ENCODE peak calls at places on chromosomes 16 and 17, in ten cellular contexts. One of them, this sample, is unnamed.

GRCh38 chr17:50318551-50319310 is 27.2 kb upstream of the XYLT2 start:
- DNase-seq in NCI-H2081: no peak
- DNase-seq in D721Med: peak; percentile 72
- DNase-seq in pons: no peak
- DNase-seq in neuronal stem cell: no peak
- DNase-seq in activated CD4-positive, alpha-beta T cell treated with anti-CD3 and anti-CD28 coated beads, Interleukin-2, amount 10 ng/mL, durations not matched to agents 7 days and 5 days: no peak
- DNase-seq in A549: no peak
- DNase-seq in uterus: no peak
- DNase-seq in T-helper 2 cell: no peak
- DNase-seq in activated CD8-positive, alpha-beta memory T cell treated with anti-CD3 and anti-CD28 coated beads, Interleukin-2, amount 50 U/mL, for 48 hours: no peak
- DNase-seq in this sample: no peak

GRCh38 chr16:30473231-30474061 is 904 bp downstream of the ITGAL start:
- DNase-seq in pons: no peak
- DNase-seq in uterus: no peak
- DNase-seq in A549: no peak
- DNase-seq in NCI-H2081: no peak
- DNase-seq in T-helper 2 cell: peak; percentile 59
- DNase-seq in D721Med: no peak
- DNase-seq in neuronal stem cell: no peak
- DNase-seq in activated CD8-positive, alpha-beta memory T cell treated with anti-CD3 and anti-CD28 coated beads, Interleukin-2, amount 50 U/mL, for 48 hours: peak; percentile 85
- DNase-seq in activated CD4-positive, alpha-beta T cell treated with anti-CD3 and anti-CD28 coated beads, Interleukin-2, amount 10 ng/mL, durations not matched to agents 7 days and 5 days: peak; percentile 34
- DNase-seq in this sample: no peak

GRCh38 chr17:55576237-55576998 is 65.2 kb upstream of the SMIM36 start:
- DNase-seq in T-helper 2 cell: no peak
- DNase-seq in NCI-H2081: no peak
- DNase-seq in D721Med: no peak
- DNase-seq in A549: peak; percentile 71
- DNase-seq in neuronal stem cell: no peak
- DNase-seq in pons: peak; percentile 41
- DNase-seq in uterus: peak; percentile 47
- DNase-seq in activated CD8-positive, alpha-beta memory T cell treated with anti-CD3 and anti-CD28 coated beads, Interleukin-2, amount 50 U/mL, for 48 hours: no peak
- DNase-seq in activated CD4-positive, alpha-beta T cell treated with anti-CD3 and anti-CD28 coated beads, Interleukin-2, amount 10 ng/mL, durations not matched to agents 7 days and 5 days: no peak
- DNase-seq in this sample: no peak

GRCh38 chr17:83100220-83100852 is 20.9 kb downstream of the METRNL start:
- DNase-seq in NCI-H2081: no peak
- DNase-seq in pons: no peak
- DNase-seq in activated CD4-positive, alpha-beta T cell treated with anti-CD3 and anti-CD28 coated beads, Interleukin-2, amount 10 ng/mL, durations not matched to agents 7 days and 5 days: no peak
- DNase-seq in neuronal stem cell: no peak
- DNase-seq in T-helper 2 cell: no peak
- DNase-seq in D721Med: no peak
- DNase-seq in uterus: no peak
- DNase-seq in A549: no peak
- DNase-seq in activated CD8-positive, alpha-beta memory T cell treated with anti-CD3 and anti-CD28 coated beads, Interleukin-2, amount 50 U/mL, for 48 hours: no peak
- DNase-seq in this sample: no peak

GRCh38 chr16:91484-91883 is 13.5 kb downstream of the MPG start:
- DNase-seq in T-helper 2 cell: no peak
- DNase-seq in NCI-H2081: peak; percentile 79
- DNase-seq in D721Med: no peak
- DNase-seq in neuronal stem cell: no peak
- DNase-seq in A549: no peak
- DNase-seq in activated CD4-positive, alpha-beta T cell treated with anti-CD3 and anti-CD28 coated beads, Interleukin-2, amount 10 ng/mL, durations not matched to agents 7 days and 5 days: no peak
- DNase-seq in pons: peak; percentile 91
- DNase-seq in activated CD8-positive, alpha-beta memory T cell treated with anti-CD3 and anti-CD28 coated beads, Interleukin-2, amount 50 U/mL, for 48 hours: no peak
- DNase-seq in uterus: no peak
- DNase-seq in this sample: no peak

GRCh38 chr17:40399185-40399584 is 18.5 kb downstream of the TOP2A start:
- DNase-seq in NCI-H2081: peak; percentile 52
- DNase-seq in T-helper 2 cell: no peak
- DNase-seq in uterus: no peak
- DNase-seq in activated CD8-positive, alpha-beta memory T cell treated with anti-CD3 and anti-CD28 coated beads, Interleukin-2, amount 50 U/mL, for 48 hours: no peak
- DNase-seq in pons: peak; percentile 58
- DNase-seq in activated CD4-positive, alpha-beta T cell treated with anti-CD3 and anti-CD28 coated beads, Interleukin-2, amount 10 ng/mL, durations not matched to agents 7 days and 5 days: no peak
- DNase-seq in A549: peak; percentile 78
- DNase-seq in neuronal stem cell: no peak
- DNase-seq in D721Med: no peak
- DNase-seq in this sample: peak; percentile 78

GRCh38 chr17:67718325-67718941 is 697 bp downstream of the NOL11 start:
- DNase-seq in pons: peak; percentile 5
- DNase-seq in T-helper 2 cell: peak; percentile 7
- DNase-seq in neuronal stem cell: no peak
- DNase-seq in uterus: no peak
- DNase-seq in activated CD4-positive, alpha-beta T cell treated with anti-CD3 and anti-CD28 coated beads, Interleukin-2, amount 10 ng/mL, durations not matched to agents 7 days and 5 days: peak; percentile 43
- DNase-seq in A549: peak; percentile 32
- DNase-seq in activated CD8-positive, alpha-beta memory T cell treated with anti-CD3 and anti-CD28 coated beads, Interleukin-2, amount 50 U/mL, for 48 hours: no peak
- DNase-seq in D721Med: no peak
- DNase-seq in NCI-H2081: peak; percentile 49
- DNase-seq in this sample: peak; percentile 63

GRCh38 chr16:12833939-12834338 is 30.3 kb upstream of the CPPED1 start:
- DNase-seq in pons: no peak
- DNase-seq in D721Med: no peak
- DNase-seq in T-helper 2 cell: no peak
- DNase-seq in activated CD4-positive, alpha-beta T cell treated with anti-CD3 and anti-CD28 coated beads, Interleukin-2, amount 10 ng/mL, durations not matched to agents 7 days and 5 days: no peak
- DNase-seq in uterus: no peak
- DNase-seq in activated CD8-positive, alpha-beta memory T cell treated with anti-CD3 and anti-CD28 coated beads, Interleukin-2, amount 50 U/mL, for 48 hours: no peak
- DNase-seq in A549: peak; percentile 67
- DNase-seq in neuronal stem cell: no peak
- DNase-seq in NCI-H2081: no peak
- DNase-seq in this sample: peak; percentile 77

GRCh38 chr17:3890082-3890892 is 2.6 kb downstream of the CAMKK1 start:
- DNase-seq in pons: no peak
- DNase-seq in uterus: peak; percentile 88
- DNase-seq in activated CD8-positive, alpha-beta memory T cell treated with anti-CD3 and anti-CD28 coated beads, Interleukin-2, amount 50 U/mL, for 48 hours: no peak
- DNase-seq in activated CD4-positive, alpha-beta T cell treated with anti-CD3 and anti-CD28 coated beads, Interleukin-2, amount 10 ng/mL, durations not matched to agents 7 days and 5 days: no peak
- DNase-seq in D721Med: peak; percentile 75
- DNase-seq in A549: peak; percentile 90
- DNase-seq in T-helper 2 cell: no peak
- DNase-seq in neuronal stem cell: no peak
- DNase-seq in NCI-H2081: no peak
- DNase-seq in this sample: peak; percentile 98

GRCh38 chr17:39706383-39706782 is 6.5 kb downstream of the ERBB2 start:
- DNase-seq in A549: no peak
- DNase-seq in D721Med: no peak
- DNase-seq in T-helper 2 cell: no peak
- DNase-seq in activated CD4-positive, alpha-beta T cell treated with anti-CD3 and anti-CD28 coated beads, Interleukin-2, amount 10 ng/mL, durations not matched to agents 7 days and 5 days: no peak
- DNase-seq in uterus: no peak
- DNase-seq in NCI-H2081: no peak
- DNase-seq in activated CD8-positive, alpha-beta memory T cell treated with anti-CD3 and anti-CD28 coated beads, Interleukin-2, amount 50 U/mL, for 48 hours: no peak
- DNase-seq in neuronal stem cell: no peak
- DNase-seq in pons: no peak
- DNase-seq in this sample: no peak

GRCh38 chr17:71633391-71633849 is 487.4 kb upstream of the SOX9 start:
- DNase-seq in D721Med: no peak
- DNase-seq in pons: no peak
- DNase-seq in A549: peak; percentile 52
- DNase-seq in activated CD4-positive, alpha-beta T cell treated with anti-CD3 and anti-CD28 coated beads, Interleukin-2, amount 10 ng/mL, durations not matched to agents 7 days and 5 days: no peak
- DNase-seq in neuronal stem cell: no peak
- DNase-seq in uterus: no peak
- DNase-seq in T-helper 2 cell: no peak
- DNase-seq in NCI-H2081: no peak
- DNase-seq in activated CD8-positive, alpha-beta memory T cell treated with anti-CD3 and anti-CD28 coated beads, Interleukin-2, amount 50 U/mL, for 48 hours: no peak
- DNase-seq in this sample: no peak

GRCh38 chr17:72022328-72022727 is 98.5 kb upstream of the SOX9 start:
- DNase-seq in NCI-H2081: no peak
- DNase-seq in D721Med: no peak
- DNase-seq in pons: no peak
- DNase-seq in activated CD8-positive, alpha-beta memory T cell treated with anti-CD3 and anti-CD28 coated beads, Interleukin-2, amount 50 U/mL, for 48 hours: no peak
- DNase-seq in neuronal stem cell: no peak
- DNase-seq in activated CD4-positive, alpha-beta T cell treated with anti-CD3 and anti-CD28 coated beads, Interleukin-2, amount 10 ng/mL, durations not matched to agents 7 days and 5 days: no peak
- DNase-seq in T-helper 2 cell: no peak
- DNase-seq in A549: no peak
- DNase-seq in uterus: no peak
- DNase-seq in this sample: no peak

GRCh38 chr17:70158581-70158980 is 10.8 kb upstream of the KCNJ2 start:
- DNase-seq in NCI-H2081: no peak
- DNase-seq in activated CD4-positive, alpha-beta T cell treated with anti-CD3 and anti-CD28 coated beads, Interleukin-2, amount 10 ng/mL, durations not matched to agents 7 days and 5 days: no peak
- DNase-seq in activated CD8-positive, alpha-beta memory T cell treated with anti-CD3 and anti-CD28 coated beads, Interleukin-2, amount 50 U/mL, for 48 hours: no peak
- DNase-seq in A549: no peak
- DNase-seq in D721Med: no peak
- DNase-seq in pons: no peak
- DNase-seq in T-helper 2 cell: no peak
- DNase-seq in neuronal stem cell: no peak
- DNase-seq in uterus: no peak
- DNase-seq in this sample: no peak

GRCh38 chr17:80758793-80759673 is 214.4 kb downstream of the RPTOR start:
- DNase-seq in pons: no peak
- DNase-seq in activated CD4-positive, alpha-beta T cell treated with anti-CD3 and anti-CD28 coated beads, Interleukin-2, amount 10 ng/mL, durations not matched to agents 7 days and 5 days: peak; percentile 39
- DNase-seq in T-helper 2 cell: no peak
- DNase-seq in NCI-H2081: no peak
- DNase-seq in neuronal stem cell: no peak
- DNase-seq in uterus: peak; percentile 45
- DNase-seq in A549: no peak
- DNase-seq in D721Med: no peak
- DNase-seq in activated CD8-positive, alpha-beta memory T cell treated with anti-CD3 and anti-CD28 coated beads, Interleukin-2, amount 50 U/mL, for 48 hours: no peak
- DNase-seq in this sample: no peak

GRCh38 chr17:15490634-15491261 is 23.3 kb upstream of the CDRT4 start:
- DNase-seq in activated CD4-positive, alpha-beta T cell treated with anti-CD3 and anti-CD28 coated beads, Interleukin-2, amount 10 ng/mL, durations not matched to agents 7 days and 5 days: no peak
- DNase-seq in A549: no peak
- DNase-seq in T-helper 2 cell: no peak
- DNase-seq in pons: peak; percentile 95
- DNase-seq in uterus: peak; percentile 28
- DNase-seq in activated CD8-positive, alpha-beta memory T cell treated with anti-CD3 and anti-CD28 coated beads, Interleukin-2, amount 50 U/mL, for 48 hours: peak; percentile 67
- DNase-seq in NCI-H2081: no peak
- DNase-seq in neuronal stem cell: peak; percentile 26
- DNase-seq in D721Med: no peak
- DNase-seq in this sample: no peak

GRCh38 chr17:7552621-7553051 is 3.8 kb downstream of the TNFSF12 start:
- DNase-seq in neuronal stem cell: no peak
- DNase-seq in T-helper 2 cell: no peak
- DNase-seq in pons: peak; percentile 80
- DNase-seq in uterus: no peak
- DNase-seq in D721Med: no peak
- DNase-seq in A549: no peak
- DNase-seq in activated CD8-positive, alpha-beta memory T cell treated with anti-CD3 and anti-CD28 coated beads, Interleukin-2, amount 50 U/mL, for 48 hours: no peak
- DNase-seq in activated CD4-positive, alpha-beta T cell treated with anti-CD3 and anti-CD28 coated beads, Interleukin-2, amount 10 ng/mL, durations not matched to agents 7 days and 5 days: peak; percentile 82
- DNase-seq in NCI-H2081: no peak
- DNase-seq in this sample: no peak

GRCh38 chr17:32486091-32486700 is 597 bp upstream of the CDK5R1 start:
- DNase-seq in D721Med: peak; percentile 65
- DNase-seq in pons: peak; percentile 83
- DNase-seq in uterus: peak; percentile 66
- DNase-seq in activated CD8-positive, alpha-beta memory T cell treated with anti-CD3 and anti-CD28 coated beads, Interleukin-2, amount 50 U/mL, for 48 hours: peak; percentile 80
- DNase-seq in T-helper 2 cell: peak; percentile 56
- DNase-seq in NCI-H2081: peak; percentile 86
- DNase-seq in neuronal stem cell: peak; percentile 77
- DNase-seq in A549: peak; percentile 77
- DNase-seq in activated CD4-positive, alpha-beta T cell treated with anti-CD3 and anti-CD28 coated beads, Interleukin-2, amount 10 ng/mL, durations not matched to agents 7 days and 5 days: peak; percentile 67
- DNase-seq in this sample: peak; percentile 82

GRCh38 chr16:88761143-88761534 is 23.9 kb downstream of the PIEZO1 start:
- DNase-seq in activated CD4-positive, alpha-beta T cell treated with anti-CD3 and anti-CD28 coated beads, Interleukin-2, amount 10 ng/mL, durations not matched to agents 7 days and 5 days: no peak
- DNase-seq in uterus: no peak
- DNase-seq in activated CD8-positive, alpha-beta memory T cell treated with anti-CD3 and anti-CD28 coated beads, Interleukin-2, amount 50 U/mL, for 48 hours: no peak
- DNase-seq in pons: no peak
- DNase-seq in A549: no peak
- DNase-seq in neuronal stem cell: no peak
- DNase-seq in NCI-H2081: no peak
- DNase-seq in T-helper 2 cell: no peak
- DNase-seq in D721Med: no peak
- DNase-seq in this sample: no peak

GRCh38 chr16:1990336-1991134 is 765 bp downstream of the SYNGR3 start:
- DNase-seq in T-helper 2 cell: no peak
- DNase-seq in neuronal stem cell: no peak
- DNase-seq in A549: no peak
- DNase-seq in D721Med: peak; percentile 68
- DNase-seq in NCI-H2081: no peak
- DNase-seq in pons: no peak
- DNase-seq in uterus: no peak
- DNase-seq in activated CD4-positive, alpha-beta T cell treated with anti-CD3 and anti-CD28 coated beads, Interleukin-2, amount 10 ng/mL, durations not matched to agents 7 days and 5 days: no peak
- DNase-seq in activated CD8-positive, alpha-beta memory T cell treated with anti-CD3 and anti-CD28 coated beads, Interleukin-2, amount 50 U/mL, for 48 hours: peak; percentile 78
- DNase-seq in this sample: peak; percentile 20

GRCh38 chr16:4937782-4938682 is 1.1 kb upstream of the PPL start:
- DNase-seq in D721Med: no peak
- DNase-seq in activated CD4-positive, alpha-beta T cell treated with anti-CD3 and anti-CD28 coated beads, Interleukin-2, amount 10 ng/mL, durations not matched to agents 7 days and 5 days: no peak
- DNase-seq in T-helper 2 cell: no peak
- DNase-seq in activated CD8-positive, alpha-beta memory T cell treated with anti-CD3 and anti-CD28 coated beads, Interleukin-2, amount 50 U/mL, for 48 hours: no peak
- DNase-seq in neuronal stem cell: no peak
- DNase-seq in A549: no peak
- DNase-seq in uterus: no peak
- DNase-seq in NCI-H2081: no peak
- DNase-seq in pons: peak; percentile 3
- DNase-seq in this sample: no peak

GRCh38 chr17:82936768-82937171 is 96.9 kb upstream of the ZNF750 start:
- DNase-seq in activated CD4-positive, alpha-beta T cell treated with anti-CD3 and anti-CD28 coated beads, Interleukin-2, amount 10 ng/mL, durations not matched to agents 7 days and 5 days: no peak
- DNase-seq in activated CD8-positive, alpha-beta memory T cell treated with anti-CD3 and anti-CD28 coated beads, Interleukin-2, amount 50 U/mL, for 48 hours: no peak
- DNase-seq in NCI-H2081: no peak
- DNase-seq in A549: no peak
- DNase-seq in D721Med: no peak
- DNase-seq in T-helper 2 cell: no peak
- DNase-seq in neuronal stem cell: no peak
- DNase-seq in uterus: no peak
- DNase-seq in pons: no peak
- DNase-seq in this sample: no peak

GRCh38 chr17:63682441-63682840 is 17.5 kb downstream of the LIMD2 start:
- DNase-seq in T-helper 2 cell: no peak
- DNase-seq in activated CD4-positive, alpha-beta T cell treated with anti-CD3 and anti-CD28 coated beads, Interleukin-2, amount 10 ng/mL, durations not matched to agents 7 days and 5 days: no peak
- DNase-seq in uterus: no peak
- DNase-seq in A549: no peak
- DNase-seq in NCI-H2081: no peak
- DNase-seq in D721Med: no peak
- DNase-seq in activated CD8-positive, alpha-beta memory T cell treated with anti-CD3 and anti-CD28 coated beads, Interleukin-2, amount 50 U/mL, for 48 hours: no peak
- DNase-seq in pons: no peak
- DNase-seq in neuronal stem cell: no peak
- DNase-seq in this sample: no peak

GRCh38 chr17:73782641-73783381 is 138.6 kb upstream of the SDK2 start:
- DNase-seq in activated CD8-positive, alpha-beta memory T cell treated with anti-CD3 and anti-CD28 coated beads, Interleukin-2, amount 50 U/mL, for 48 hours: no peak
- DNase-seq in T-helper 2 cell: no peak
- DNase-seq in activated CD4-positive, alpha-beta T cell treated with anti-CD3 and anti-CD28 coated beads, Interleukin-2, amount 10 ng/mL, durations not matched to agents 7 days and 5 days: peak; percentile 6
- DNase-seq in A549: no peak
- DNase-seq in NCI-H2081: peak; percentile 53
- DNase-seq in neuronal stem cell: no peak
- DNase-seq in D721Med: no peak
- DNase-seq in uterus: no peak
- DNase-seq in pons: no peak
- DNase-seq in this sample: peak; percentile 6

GRCh38 chr17:50290074-50290702 is 15.9 kb downstream of the TMEM92 start:
- DNase-seq in uterus: peak; percentile 86
- DNase-seq in NCI-H2081: no peak
- DNase-seq in activated CD4-positive, alpha-beta T cell treated with anti-CD3 and anti-CD28 coated beads, Interleukin-2, amount 10 ng/mL, durations not matched to agents 7 days and 5 days: no peak
- DNase-seq in T-helper 2 cell: no peak
- DNase-seq in A549: peak; percentile 87
- DNase-seq in activated CD8-positive, alpha-beta memory T cell treated with anti-CD3 and anti-CD28 coated beads, Interleukin-2, amount 50 U/mL, for 48 hours: no peak
- DNase-seq in pons: peak; percentile 50
- DNase-seq in neuronal stem cell: no peak
- DNase-seq in D721Med: no peak
- DNase-seq in this sample: peak; percentile 82

GRCh38 chr17:69597898-69598692 is 183.6 kb downstream of the MAP2K6 start:
- DNase-seq in T-helper 2 cell: no peak
- DNase-seq in pons: no peak
- DNase-seq in NCI-H2081: no peak
- DNase-seq in activated CD8-positive, alpha-beta memory T cell treated with anti-CD3 and anti-CD28 coated beads, Interleukin-2, amount 50 U/mL, for 48 hours: no peak
- DNase-seq in activated CD4-positive, alpha-beta T cell treated with anti-CD3 and anti-CD28 coated beads, Interleukin-2, amount 10 ng/mL, durations not matched to agents 7 days and 5 days: no peak
- DNase-seq in A549: peak; percentile 30
- DNase-seq in D721Med: no peak
- DNase-seq in neuronal stem cell: no peak
- DNase-seq in uterus: no peak
- DNase-seq in this sample: no peak

GRCh38 chr17:4810696-4811289 is 3.8 kb downstream of the PLD2 start:
- DNase-seq in activated CD4-positive, alpha-beta T cell treated with anti-CD3 and anti-CD28 coated beads, Interleukin-2, amount 10 ng/mL, durations not matched to agents 7 days and 5 days: no peak
- DNase-seq in D721Med: no peak
- DNase-seq in uterus: no peak
- DNase-seq in neuronal stem cell: no peak
- DNase-seq in T-helper 2 cell: no peak
- DNase-seq in A549: no peak
- DNase-seq in pons: no peak
- DNase-seq in activated CD8-positive, alpha-beta memory T cell treated with anti-CD3 and anti-CD28 coated beads, Interleukin-2, amount 50 U/mL, for 48 hours: no peak
- DNase-seq in NCI-H2081: no peak
- DNase-seq in this sample: no peak